ENCODE peak calls at places on chromosome 11, in seven cellular contexts. D is body of pancreas; M is GM12865; A is iPS DF 6.9; G is heart right ventricle; S is choroid plexus epithelial cell; L is CD8-positive, alpha-beta memory T cell. O is an unnamed sample.
A peak's percentile ranks its signal among the peaks of the same experiment; 100 is the strongest.

GRCh38 chr11:12693485-12694181 is 19.4 kb downstream of the TEAD1 start:
- DNase-seq in D (peak; percentile 58), M (peak; percentile 48), A (no peak), G (peak; percentile 68), S (peak; percentile 97), L (no peak), O (peak; percentile 93)

GRCh38 chr11:121299417-121299816 is 6.8 kb downstream of the SC5D start:
- DNase-seq in D (no peak), M (no peak), A (no peak), G (no peak), S (no peak), L (no peak), O (no peak)

GRCh38 chr11:10480760-10481159 is 25.7 kb downstream of the AMPD3 start:
- DNase-seq in D (no peak), M (no peak), A (no peak), G (no peak), S (no peak), L (no peak), O (no peak)

GRCh38 chr11:72238040-72238450 is 5.9 kb downstream of the PHOX2A start:
- DNase-seq in D (peak; percentile 61), M (peak; percentile 78), A (peak; percentile 87), G (peak; percentile 33), S (peak; percentile 80), L (peak; percentile 56), O (peak; percentile 27)

GRCh38 chr11:37511425-37511933 is 913.4 kb upstream of the RAG2 start:
- DNase-seq in D (no peak), M (no peak), A (no peak), G (no peak), S (peak; percentile 69), L (no peak), O (no peak)

GRCh38 chr11:70517996-70518907 is 119.9 kb downstream of the CTTN start:
- DNase-seq in D (no peak), M (peak; percentile 12), A (no peak), G (no peak), S (no peak), L (peak; percentile 22), O (peak; percentile 32)

GRCh38 chr11:69950621-69951020 is 127.5 kb upstream of the ANO1 start:
- DNase-seq in D (no peak), M (no peak), A (no peak), G (no peak), S (no peak), L (no peak), O (no peak)

GRCh38 chr11:111520565-111520964 is 6.0 kb downstream of the HOATZ start:
- DNase-seq in D (no peak), M (no peak), A (no peak), G (no peak), S (peak; percentile 39), L (no peak), O (no peak)

GRCh38 chr11:47593492-47593933 is 698 bp downstream of the C1QTNF4 start:
- DNase-seq in D (no peak), M (no peak), A (no peak), G (no peak), S (no peak), L (no peak), O (no peak)

GRCh38 chr11:120133216-120134105 is 4.5 kb downstream of the TRIM29 start:
- DNase-seq in D (peak; percentile 3), M (no peak), A (no peak), G (no peak), S (no peak), L (no peak), O (no peak)

GRCh38 chr11:70103256-70103975 is 25.3 kb downstream of the ANO1 start:
- DNase-seq in D (no peak), M (no peak), A (no peak), G (no peak), S (no peak), L (no peak), O (no peak)

GRCh38 chr11:103364687-103365086 is 255.5 kb downstream of the DYNC2H1 start:
- DNase-seq in D (no peak), M (no peak), A (no peak), G (no peak), S (peak; percentile 40), L (no peak), O (no peak)

GRCh38 chr11:35617687-35618496 is at the start of gene FJX1:
- DNase-seq in D (peak; percentile 48), M (peak; percentile 83), A (no peak), G (peak; percentile 57), S (peak; percentile 82), L (no peak), O (no peak)
- H3K4me3 ChIP-seq in D (peak within 1 kb of the TSS; percentile 13), M (peak within 1 kb of the TSS; percentile 74), A (peak within 1 kb of the TSS; percentile 51), G (peak within 1 kb of the TSS; percentile 57), S (peak within 1 kb of the TSS; percentile 66), L (no peak within 1 kb of the TSS), O (peak within 1 kb of the TSS; percentile 68)

DNA sequence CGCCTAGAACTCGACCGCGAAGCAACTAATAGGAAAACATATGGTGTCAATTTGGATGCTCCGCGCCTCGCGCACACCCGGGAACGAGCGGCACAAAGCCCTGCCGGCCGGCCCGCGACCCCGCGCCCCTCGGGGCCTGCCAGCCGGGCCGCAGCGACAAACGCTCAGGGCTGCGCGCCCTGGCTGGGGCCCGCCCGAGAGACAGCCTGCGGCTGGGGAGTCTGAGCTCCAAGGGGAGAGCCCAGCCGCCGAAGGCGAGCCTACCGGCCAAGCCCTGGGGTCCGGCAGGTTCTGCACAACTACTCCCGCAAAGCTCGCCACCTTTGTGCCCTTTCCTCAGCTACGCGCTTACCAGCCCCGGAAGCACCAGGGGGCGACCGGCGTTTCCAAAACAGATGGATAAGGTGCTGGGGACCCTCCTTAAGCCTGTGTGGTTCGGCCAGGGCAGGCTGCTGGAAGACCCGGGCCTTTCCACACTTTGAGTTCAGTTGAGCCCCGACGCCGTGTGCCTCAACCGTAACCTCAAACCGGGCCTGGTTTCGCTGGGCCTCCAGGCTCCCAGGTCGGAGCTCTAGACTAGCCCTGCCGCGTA is 6.0 kb downstream of the PAX6 start:
- DNase-seq in D (no peak), M (no peak), A (no peak), G (no peak), S (no peak), L (no peak), O (no peak)
- H3K4me3 ChIP-seq in D (no peak overlapping the region), M (no peak overlapping the region), A (no peak overlapping the region), G (peak overlapping the region; percentile 21), S (no peak overlapping the region), L (no peak overlapping the region), O (no peak overlapping the region)

GRCh38 chr11:76666830-76667229 is 3.7 kb downstream of the LRRC32 start:
- DNase-seq in D (no peak), M (no peak), A (no peak), G (no peak), S (no peak), L (no peak), O (no peak)
- H3K4me3 ChIP-seq in D (no peak overlapping the region), M (no peak overlapping the region), A (no peak overlapping the region), G (peak overlapping the region; percentile 74), S (no peak overlapping the region), L (no peak overlapping the region), O (no peak overlapping the region)

GRCh38 chr11:68471360-68472340 is 11.1 kb downstream of the PPP6R3 start:
- DNase-seq in D (no peak), M (peak; percentile 13), A (no peak), G (no peak), S (peak; percentile 90), L (peak; percentile 51), O (no peak)
- H3K4me3 ChIP-seq in D (no peak overlapping the region), M (no peak overlapping the region), A (no peak overlapping the region), G (no peak overlapping the region), S (no peak overlapping the region), L (peak overlapping the region; percentile 18), O (no peak overlapping the region)

GRCh38 chr11:35042265-35042664 is 96.7 kb upstream of the CD44 start:
- DNase-seq in D (no peak), M (no peak), A (no peak), G (no peak), S (peak; percentile 19), L (no peak), O (no peak)

GRCh38 chr11:35042906-35043305 is 96.1 kb upstream of the CD44 start:
- DNase-seq in D (no peak), M (no peak), A (no peak), G (no peak), S (no peak), L (no peak), O (no peak)

GRCh38 chr11:35039076-35039475 is 99.9 kb upstream of the CD44 start:
- DNase-seq in D (no peak), M (no peak), A (no peak), G (no peak), S (no peak), L (no peak), O (no peak)

GRCh38 chr11:35040221-35040942 is 98.6 kb upstream of the CD44 start:
- DNase-seq in D (peak; percentile 64), M (peak; percentile 87), A (no peak), G (no peak), S (peak; percentile 88), L (peak; percentile 87), O (peak; percentile 72)

GRCh38 chr11:35041070-35041554 is 97.9 kb upstream of the CD44 start:
- DNase-seq in D (no peak), M (no peak), A (no peak), G (no peak), S (no peak), L (no peak), O (no peak)
- H3K4me3 ChIP-seq in D (no peak overlapping the region), M (peak overlapping the region; percentile 0), A (no peak overlapping the region), G (no peak overlapping the region), S (no peak overlapping the region), L (peak overlapping the region; percentile 59), O (peak overlapping the region; percentile 35)

GRCh38 chr11:64874308-64874707 is 4.1 kb downstream of the EHD1 start:
- DNase-seq in D (no peak), M (peak; percentile 49), A (no peak), G (no peak), S (no peak), L (peak; percentile 83), O (no peak)
- H3K4me3 ChIP-seq in D (no peak overlapping the region), M (peak overlapping the region; percentile 86), A (no peak overlapping the region), G (peak overlapping the region; percentile 96), S (no peak overlapping the region), L (peak overlapping the region; percentile 99), O (peak overlapping the region; percentile 99)

DNA sequence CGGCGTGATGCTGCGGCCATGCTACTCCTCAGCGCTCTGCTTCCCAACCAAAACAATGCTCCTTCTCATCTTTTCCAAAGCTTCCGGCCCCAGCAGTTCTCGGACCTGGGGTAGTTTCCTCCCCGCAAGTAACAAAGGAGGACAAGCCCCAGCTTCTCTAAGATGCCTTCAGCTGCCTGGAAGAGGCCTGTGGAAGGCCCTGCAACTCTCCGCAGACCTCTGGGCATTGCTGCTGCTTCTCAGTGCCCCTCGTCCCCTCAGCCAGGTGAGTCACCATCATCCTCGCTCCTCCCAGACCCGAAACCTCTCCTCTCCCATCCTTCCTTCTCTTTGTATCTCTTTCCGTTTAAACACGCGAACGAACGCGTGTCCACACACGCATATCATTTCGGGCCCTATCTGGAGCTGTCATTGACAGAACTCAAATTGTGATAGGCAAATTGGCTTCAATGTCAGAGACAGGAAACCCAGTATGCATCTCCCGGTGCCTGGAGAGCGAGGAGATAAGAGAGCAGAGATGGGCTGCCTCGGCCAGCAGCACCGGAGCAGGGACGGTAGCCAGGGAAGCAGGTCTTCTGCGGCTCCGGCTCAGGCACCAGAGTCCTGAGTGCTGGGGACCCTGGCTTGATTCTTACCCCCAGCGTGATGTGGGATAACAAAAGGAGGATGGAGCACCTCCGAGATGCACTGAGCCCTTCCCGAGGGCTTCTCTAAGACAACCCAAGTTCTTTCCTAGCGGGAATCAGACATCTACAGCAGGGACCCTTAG is 22.0 kb upstream of the JAM3 start:
- DNase-seq in D (no peak), M (no peak), A (no peak), G (no peak), S (no peak), L (no peak), O (no peak)
- H3K4me3 ChIP-seq in D (no peak overlapping the region), M (no peak overlapping the region), A (no peak overlapping the region), G (no peak overlapping the region), S (no peak overlapping the region), L (no peak overlapping the region), O (no peak overlapping the region)

O was measured in Panc1.